ENCODE peak calls at places on chromosome 3, in four cellular contexts. G, V, W and S are unnamed samples.
A peak's percentile ranks its signal among the peaks of the same experiment; 100 is the strongest.

GRCh38 chr3:15964605-15965061 is 166.9 kb upstream of the ANKRD28 start:
- DNase-seq in G (no peak), V (no peak), W (peak; percentile 39), S (no peak)

GRCh38 chr3:144692488-144692887 is 720.9 kb downstream of the DIPK2A start:
- DNase-seq in G (no peak), V (no peak), W (no peak), S (no peak)

GRCh38 chr3:179837374-179837773 is 184.5 kb downstream of the USP13 start:
- DNase-seq in G (no peak), V (no peak), W (no peak), S (peak; percentile 20)

GRCh38 chr3:99188936-99189335 is 287.4 kb upstream of the DCBLD2 start:
- DNase-seq in G (no peak), V (no peak), W (no peak), S (no peak)

GRCh38 chr3:37864904-37865303 is 3.2 kb downstream of the CTDSPL start:
- DNase-seq in G (no peak), V (no peak), W (peak; percentile 55), S (no peak)

GRCh38 chr3:156010829-156011228 is 109.5 kb upstream of the KCNAB1 start:
- DNase-seq in G (peak; percentile 15), V (peak; percentile 32), W (peak; percentile 31), S (peak; percentile 7)

GRCh38 chr3:155869664-155870063 is 786 bp upstream of the GMPS start:
- DNase-seq in G (no peak), V (no peak), W (no peak), S (no peak)

GRCh38 chr3:52231502-52232278 is 6.2 kb upstream of the TLR9 start:
- DNase-seq in G (peak; percentile 14), V (peak; percentile 81), W (no peak), S (peak; percentile 57)

GRCh38 chr3:197222816-197223419 is 75.5 kb downstream of the DLG1 start:
- DNase-seq in G (no peak), V (no peak), W (peak; percentile 69), S (no peak)

GRCh38 chr3:50588759-50589433 is 19.6 kb downstream of the HEMK1 start:
- DNase-seq in G (no peak), V (no peak), W (no peak), S (no peak)

GRCh38 chr3:46367811-46368210 is 2.9 kb upstream of the CCR5 start:
- DNase-seq in G (no peak), V (no peak), W (no peak), S (no peak)

GRCh38 chr3:89059201-89059600 is 48.2 kb upstream of the EPHA3 start:
- DNase-seq in G (no peak), V (no peak), W (no peak), S (no peak)

GRCh38 chr3:125025647-125026046 is 30.1 kb downstream of the HEG1 start:
- DNase-seq in G (no peak), V (no peak), W (no peak), S (no peak)

GRCh38 chr3:185351371-185351770 is 11.6 kb upstream of the MAP3K13 start:
- DNase-seq in G (no peak), V (no peak), W (no peak), S (peak; percentile 64)

GRCh38 chr3:189195302-189195701 is 23.5 kb downstream of the TPRG1 start:
- DNase-seq in G (no peak), V (peak; percentile 6), W (no peak), S (no peak)

GRCh38 chr3:137410028-137410427 is 354.1 kb upstream of the SOX14 start:
- DNase-seq in G (no peak), V (no peak), W (no peak), S (no peak)

GRCh38 chr3:16388850-16389411 is 123.9 kb downstream of the OXNAD1 start:
- DNase-seq in G (no peak), V (no peak), W (no peak), S (no peak)

GRCh38 chr3:183692436-183692835 is 5.2 kb upstream of the YEATS2 start:
- DNase-seq in G (peak; percentile 31), V (no peak), W (no peak), S (no peak)

GRCh38 chr3:23726811-23727548 is 78.8 kb upstream of the UBE2E1 start:
- DNase-seq in G (no peak), V (no peak), W (no peak), S (no peak)

GRCh38 chr3:191783039-191783438 is 322.1 kb downstream of the PYDC2 start:
- DNase-seq in G (no peak), V (no peak), W (no peak), S (no peak)

GRCh38 chr3:3170998-3171397 is 8.5 kb downstream of the CRBN start:
- DNase-seq in G (no peak), V (no peak), W (peak; percentile 36), S (peak; percentile 31)

GRCh38 chr3:26118165-26118564 is 328.3 kb downstream of the OXSM start:
- DNase-seq in G (no peak), V (peak; percentile 17), W (no peak), S (no peak)

GRCh38 chr3:38397320-38397719 is 50.7 kb downstream of the XYLB start:
- DNase-seq in G (peak; percentile 7), V (no peak), W (no peak), S (peak; percentile 33)

GRCh38 chr3:50352762-50353161 is 2.1 kb downstream of the CYB561D2 start:
- DNase-seq in G (peak; percentile 77), V (peak; percentile 19), W (no peak), S (peak; percentile 41)

GRCh38 chr3:181572432-181572831 is 139.3 kb upstream of the SOX2 start:
- DNase-seq in G (no peak), V (no peak), W (no peak), S (no peak)

GRCh38 chr3:169278667-169279066 is 384.8 kb downstream of the MECOM start:
- DNase-seq in G (no peak), V (no peak), W (no peak), S (no peak)

GRCh38 chr3:79598594-79598993 is 169.2 kb downstream of the ROBO1 start:
- DNase-seq in G (no peak), V (peak; percentile 6), W (no peak), S (no peak)

GRCh38 chr3:160661660-160662059 is 15.3 kb upstream of the ARL14 start:
- DNase-seq in G (no peak), V (no peak), W (no peak), S (no peak)

GRCh38 chr3:136750922-136751258 is 1.3 kb downstream of the STAG1 start:
- DNase-seq in G (no peak), V (no peak), W (peak; percentile 17), S (peak; percentile 36)

GRCh38 chr3:79253704-79254103 is 514.1 kb downstream of the ROBO1 start:
- DNase-seq in G (no peak), V (no peak), W (no peak), S (no peak)